ENCODE peak calls at places on chromosomes 12 and 14, in ten cellular contexts. M is KG1; L is retina; V is CD8-positive, alpha-beta memory T cell; P is fibroblast of lung; W is osteoblast; I is NCI-H1694 treated with DMSO at 0.1 percent for 48 hours; A is EL; Z is RCC 7860; O is RWPE1. N is an unnamed sample.

GRCh38 chr14:34181308-34181707 is 230.4 kb upstream of the EGLN3 start:
- DNase-seq in M (no peak), L (no peak), V (no peak), P (no peak), W (no peak), I (no peak), A (no peak), Z (no peak), O (no peak), N (no peak)

GRCh38 chr14:29518335-29518734 is 409.3 kb downstream of the PRKD1 start:
- DNase-seq in M (no peak), L (no peak), V (no peak), P (peak; percentile 5), W (no peak), I (peak; percentile 85), A (peak; percentile 4), Z (no peak), O (no peak), N (peak; percentile 1)

GRCh38 chr12:42588981-42589464 is 523 bp downstream of the PRICKLE1 start:
- DNase-seq in M (no peak), L (peak; percentile 82), V (no peak), P (no peak), W (peak; percentile 65), I (peak; percentile 19), A (peak; percentile 53), Z (peak; percentile 18), O (peak; percentile 43), N (peak; percentile 50)

GRCh38 chr12:104605685-104606084 is 148.9 kb downstream of the CHST11 start:
- DNase-seq in M (no peak), L (no peak), V (no peak), P (peak; percentile 36), W (no peak), I (no peak), A (peak; percentile 58), Z (no peak), O (no peak), N (no peak)

GRCh38 chr14:97299661-97300060 is 502.5 kb downstream of the VRK1 start:
- DNase-seq in M (no peak), L (no peak), V (peak; percentile 4), P (no peak), W (no peak), I (no peak), A (no peak), Z (no peak), O (no peak), N (peak; percentile 24)

GRCh38 chr14:92920001-92920400 is 2.9 kb upstream of the CHGA start:
- DNase-seq in M (no peak), L (no peak), V (no peak), P (no peak), W (peak; percentile 58), I (no peak), A (no peak), Z (no peak), O (no peak), N (no peak)

GRCh38 chr14:53953828-53954550 is 2.6 kb downstream of the BMP4 start:
- DNase-seq in M (no peak), L (peak; percentile 88), V (no peak), P (peak; percentile 50), W (peak; percentile 93), I (peak; percentile 51), A (peak; percentile 73), Z (no peak), O (no peak), N (peak; percentile 49)

GRCh38 chr14:77051101-77051500 is 22.6 kb upstream of the IRF2BPL start:
- DNase-seq in M (no peak), L (no peak), V (no peak), P (no peak), W (peak; percentile 49), I (no peak), A (no peak), Z (no peak), O (no peak), N (no peak)

GRCh38 chr14:90496379-90496778 is 99.5 kb downstream of the CALM1 start:
- DNase-seq in M (no peak), L (no peak), V (no peak), P (no peak), W (peak; percentile 65), I (no peak), A (no peak), Z (no peak), O (no peak), N (no peak)

GRCh38 chr12:44502681-44503080 is 373.4 kb downstream of the NELL2 start:
- DNase-seq in M (no peak), L (no peak), V (no peak), P (no peak), W (no peak), I (no peak), A (no peak), Z (no peak), O (no peak), N (no peak)

GRCh38 chr12:53113951-53114350 is 10.7 kb downstream of the SOAT2 start:
- DNase-seq in M (no peak), L (no peak), V (no peak), P (no peak), W (no peak), I (no peak), A (no peak), Z (no peak), O (no peak), N (no peak)

GRCh38 chr12:95882080-95882479 is 23.3 kb downstream of the SNRPF start:
- DNase-seq in M (no peak), L (no peak), V (no peak), P (peak; percentile 54), W (no peak), I (no peak), A (peak; percentile 48), Z (no peak), O (no peak), N (no peak)

GRCh38 chr12:84492381-84492883 is 420.2 kb downstream of the SLC6A15 start:
- DNase-seq in M (no peak), L (no peak), V (no peak), P (no peak), W (no peak), I (no peak), A (no peak), Z (no peak), O (no peak), N (no peak)